ENCODE peak calls at places on chromosome 2, in five cellular contexts. One of them, this sample, is unnamed.

GRCh38 chr2:99772766-99773331 is 283.0 kb upstream of the REV1 start:
- DNase-seq in IMR-90: no peak
- DNase-seq in H1: no peak
- DNase-seq in mesenchymal stem cell: no peak
- DNase-seq in mesendoderm: no peak
- DNase-seq in this sample: no peak

GRCh38 chr2:160784034-160784433 is 290.4 kb upstream of the RBMS1 start:
- DNase-seq in IMR-90: no peak
- DNase-seq in H1: no peak
- DNase-seq in mesenchymal stem cell: no peak
- DNase-seq in mesendoderm: no peak
- DNase-seq in this sample: no peak

GRCh38 chr2:86298411-86299390 is 38.7 kb downstream of the REEP1 start:
- DNase-seq in IMR-90: no peak
- DNase-seq in H1: no peak
- DNase-seq in mesenchymal stem cell: no peak
- DNase-seq in mesendoderm: peak; percentile 52
- DNase-seq in this sample: no peak

GRCh38 chr2:198098918-198099317 is 294.5 kb downstream of the PLCL1 start:
- DNase-seq in IMR-90: peak; percentile 15
- DNase-seq in H1: peak; percentile 15
- DNase-seq in mesenchymal stem cell: no peak
- DNase-seq in mesendoderm: peak; percentile 94
- DNase-seq in this sample: peak; percentile 39

GRCh38 chr2:42371621-42372473 is 10.8 kb upstream of the COX7A2L start:
- DNase-seq in IMR-90: no peak
- DNase-seq in H1: no peak
- DNase-seq in mesenchymal stem cell: no peak
- DNase-seq in mesendoderm: no peak
- DNase-seq in this sample: no peak

GRCh38 chr2:150472122-150472899 is 15.2 kb downstream of the RND3 start:
- DNase-seq in IMR-90: peak; percentile 87
- DNase-seq in H1: no peak
- DNase-seq in mesenchymal stem cell: peak; percentile 92
- DNase-seq in mesendoderm: peak; percentile 33
- DNase-seq in this sample: no peak

GRCh38 chr2:222306393-222307137 is 7.8 kb upstream of the PAX3 start:
- DNase-seq in IMR-90: no peak
- DNase-seq in H1: no peak
- DNase-seq in mesenchymal stem cell: no peak
- DNase-seq in mesendoderm: no peak
- DNase-seq in this sample: peak; percentile 39

GRCh38 chr2:203904022-203904421 is 32.5 kb upstream of the ICOS start:
- DNase-seq in IMR-90: no peak
- DNase-seq in H1: no peak
- DNase-seq in mesenchymal stem cell: no peak
- DNase-seq in mesendoderm: no peak
- DNase-seq in this sample: no peak

GRCh38 chr2:20577495-20578235 is 73.2 kb downstream of the HS1BP3 start:
- DNase-seq in IMR-90: peak; percentile 85
- DNase-seq in H1: no peak
- DNase-seq in mesenchymal stem cell: peak; percentile 65
- DNase-seq in mesendoderm: no peak
- DNase-seq in this sample: no peak
- H3K79me1 ChIP-seq in IMR-90: no peaks in the 10 kb centered on the region
- H3K79me1 ChIP-seq in H1: no peaks in the 10 kb centered on the region
- H3K79me1 ChIP-seq in mesenchymal stem cell: no peaks in the 10 kb centered on the region
- H3K79me1 ChIP-seq in mesendoderm: no peaks in the 10 kb centered on the region
- H3K79me1 ChIP-seq in this sample: no peaks in the 10 kb centered on the region

GRCh38 chr2:8548871-8549221 is 133.0 kb upstream of the ID2 start:
- DNase-seq in IMR-90: no peak
- DNase-seq in H1: no peak
- DNase-seq in mesenchymal stem cell: no peak
- DNase-seq in mesendoderm: no peak
- DNase-seq in this sample: no peak

GRCh38 chr2:8549273-8549922 is 132.5 kb upstream of the ID2 start:
- DNase-seq in IMR-90: no peak
- DNase-seq in H1: no peak
- DNase-seq in mesenchymal stem cell: no peak
- DNase-seq in mesendoderm: no peak
- DNase-seq in this sample: peak; percentile 4

GRCh38 chr2:8546319-8547283 is 135.3 kb upstream of the ID2 start:
- DNase-seq in IMR-90: no peak
- DNase-seq in H1: no peak
- DNase-seq in mesenchymal stem cell: no peak
- DNase-seq in mesendoderm: no peak
- DNase-seq in this sample: peak; percentile 20

GRCh38 chr2:8547284-8548064 is 134.4 kb upstream of the ID2 start:
- DNase-seq in IMR-90: no peak
- DNase-seq in H1: no peak
- DNase-seq in mesenchymal stem cell: no peak
- DNase-seq in mesendoderm: no peak
- DNase-seq in this sample: peak; percentile 16

GRCh38 chr2:8548065-8548870 is 133.6 kb upstream of the ID2 start:
- DNase-seq in IMR-90: no peak
- DNase-seq in H1: no peak
- DNase-seq in mesenchymal stem cell: no peak
- DNase-seq in mesendoderm: no peak
- DNase-seq in this sample: peak; percentile 20
- H3K23ac ChIP-seq in IMR-90: no peak overlapping the region
- H3K23ac ChIP-seq in H1: no peak overlapping the region
- H3K23ac ChIP-seq in mesenchymal stem cell: no peak overlapping the region
- H3K23ac ChIP-seq in mesendoderm: no peak overlapping the region
- H3K23ac ChIP-seq in this sample: no peak overlapping the region

GRCh38 chr2:46173636-46174253 is 123.5 kb upstream of the EPAS1 start:
- DNase-seq in IMR-90: no peak
- DNase-seq in H1: no peak
- DNase-seq in mesenchymal stem cell: no peak
- DNase-seq in mesendoderm: no peak
- DNase-seq in this sample: no peak

GRCh38 chr2:46171441-46171953 is 125.7 kb upstream of the EPAS1 start:
- DNase-seq in IMR-90: peak; percentile 95
- DNase-seq in H1: no peak
- DNase-seq in mesenchymal stem cell: peak; percentile 81
- DNase-seq in mesendoderm: peak; percentile 36
- DNase-seq in this sample: no peak

GRCh38 chr2:46171996-46172546 is 125.1 kb upstream of the EPAS1 start:
- DNase-seq in IMR-90: no peak
- DNase-seq in H1: no peak
- DNase-seq in mesenchymal stem cell: no peak
- DNase-seq in mesendoderm: no peak
- DNase-seq in this sample: no peak

GRCh38 chr2:46174559-46175170 is 122.5 kb upstream of the EPAS1 start:
- DNase-seq in IMR-90: no peak
- DNase-seq in H1: no peak
- DNase-seq in mesenchymal stem cell: no peak
- DNase-seq in mesendoderm: no peak
- DNase-seq in this sample: no peak

GRCh38 chr2:46173030-46173429 is 124.2 kb upstream of the EPAS1 start:
- DNase-seq in IMR-90: no peak
- DNase-seq in H1: no peak
- DNase-seq in mesenchymal stem cell: no peak
- DNase-seq in mesendoderm: no peak
- DNase-seq in this sample: no peak
- H3K79me1 ChIP-seq in IMR-90: peaks cover 34% of the 10 kb centered on the region
- H3K79me1 ChIP-seq in H1: no peaks in the 10 kb centered on the region
- H3K79me1 ChIP-seq in mesenchymal stem cell: no peaks in the 10 kb centered on the region
- H3K79me1 ChIP-seq in mesendoderm: no peaks in the 10 kb centered on the region
- H3K79me1 ChIP-seq in this sample: no peaks in the 10 kb centered on the region

GRCh38 chr2:44361330-44362206 is at the start of the genes CAMKMT and PREPL:
- DNase-seq in IMR-90: peak; percentile 97
- DNase-seq in H1: peak; percentile 93
- DNase-seq in mesenchymal stem cell: peak; percentile 98
- DNase-seq in mesendoderm: peak; percentile 99
- DNase-seq in this sample: peak; percentile 98
- H3K23ac ChIP-seq in IMR-90: peak within 1 kb of the TSS; percentile 100
- H3K23ac ChIP-seq in H1: no peak within 1 kb of the TSS
- H3K23ac ChIP-seq in mesenchymal stem cell: no peak within 1 kb of the TSS
- H3K23ac ChIP-seq in mesendoderm: peak within 1 kb of the TSS; percentile 54
- H3K23ac ChIP-seq in this sample: no peak within 1 kb of the TSS

GRCh38 chr2:172101008-172101706 is 1.5 kb downstream of the DLX2 start:
- DNase-seq in IMR-90: no peak
- DNase-seq in H1: no peak
- DNase-seq in mesenchymal stem cell: no peak
- DNase-seq in mesendoderm: peak; percentile 58
- DNase-seq in this sample: no peak

GRCh38 chr2:172100080-172101007 is 2.4 kb downstream of the DLX2 start:
- DNase-seq in IMR-90: no peak
- DNase-seq in H1: no peak
- DNase-seq in mesenchymal stem cell: no peak
- DNase-seq in mesendoderm: peak; percentile 65
- DNase-seq in this sample: no peak

GRCh38 chr2:172098650-172099471 is 3.8 kb downstream of the DLX2 start:
- DNase-seq in IMR-90: peak; percentile 71
- DNase-seq in H1: no peak
- DNase-seq in mesenchymal stem cell: peak; percentile 79
- DNase-seq in mesendoderm: peak; percentile 85
- DNase-seq in this sample: no peak

GRCh38 chr2:172098287-172098649 is 4.4 kb downstream of the DLX2 start:
- DNase-seq in IMR-90: no peak
- DNase-seq in H1: no peak
- DNase-seq in mesenchymal stem cell: no peak
- DNase-seq in mesendoderm: peak; percentile 47
- DNase-seq in this sample: no peak

DNA sequence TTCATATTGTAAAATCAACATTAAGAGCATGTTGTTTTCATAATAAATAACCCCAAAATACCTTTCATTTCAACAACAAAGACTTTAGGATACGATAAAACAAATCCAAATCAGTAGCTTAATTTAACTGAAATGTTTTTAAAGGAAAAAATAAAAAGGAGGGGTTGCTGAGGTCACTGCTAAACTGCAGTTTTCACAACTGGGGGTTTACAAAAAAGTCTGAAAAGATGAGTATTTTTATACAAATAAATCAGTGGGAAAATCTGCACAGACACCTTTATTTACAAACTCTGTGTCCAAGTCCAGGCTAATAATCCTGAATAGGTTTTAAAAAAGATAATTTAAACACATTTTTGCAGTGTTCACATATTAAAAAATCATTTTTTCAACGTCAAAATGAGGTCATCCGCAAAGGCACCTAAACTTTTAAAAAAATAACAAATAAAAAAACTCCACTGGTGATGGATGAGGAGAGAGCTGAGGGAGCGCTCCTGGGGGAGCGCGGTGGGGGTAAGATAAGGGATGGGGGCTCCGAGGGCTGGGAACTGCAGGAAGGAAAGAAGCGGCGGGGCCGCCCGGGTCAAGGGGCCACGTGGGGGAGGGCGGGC is 3.1 kb downstream of the DLX2 start:
- DNase-seq in IMR-90: no peak
- DNase-seq in H1: no peak
- DNase-seq in mesenchymal stem cell: no peak
- DNase-seq in mesendoderm: no peak
- DNase-seq in this sample: no peak
- H3K79me1 ChIP-seq in IMR-90: no peaks in the 10 kb centered on the region
- H3K79me1 ChIP-seq in H1: no peaks in the 10 kb centered on the region
- H3K79me1 ChIP-seq in mesenchymal stem cell: no peaks in the 10 kb centered on the region
- H3K79me1 ChIP-seq in mesendoderm: no peaks in the 10 kb centered on the region
- H3K79me1 ChIP-seq in this sample: no peaks in the 10 kb centered on the region

DNA sequence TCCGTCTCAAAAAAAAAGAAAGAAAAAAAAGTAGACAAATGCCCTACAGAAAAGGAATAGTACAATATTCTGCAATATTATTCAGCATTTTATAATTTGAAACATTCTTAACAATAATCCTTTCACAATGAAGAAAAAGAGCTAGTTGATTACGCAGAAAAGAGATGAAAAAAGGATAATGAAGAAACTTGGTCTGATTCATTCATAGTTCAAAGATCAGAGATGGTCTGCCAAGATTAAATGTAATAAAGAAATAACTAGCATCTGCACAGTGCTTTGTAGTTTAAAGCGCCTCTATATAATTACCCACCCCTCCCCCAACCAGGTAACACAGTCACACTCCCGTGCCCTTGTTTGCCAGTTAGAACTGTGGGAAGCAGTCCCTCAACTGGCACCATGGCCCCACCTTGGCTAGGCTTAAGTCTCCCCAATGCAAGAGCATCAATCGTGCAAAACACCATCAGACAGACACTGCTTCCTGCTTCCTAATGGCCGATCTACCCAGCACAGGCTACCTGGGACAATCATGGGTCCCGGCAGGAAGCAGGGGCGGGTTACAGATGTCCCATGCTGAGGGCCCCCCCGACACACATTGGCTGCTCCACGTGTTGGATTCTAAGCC is 11.6 kb downstream of the ADCY3 start:
- DNase-seq in IMR-90: no peak
- DNase-seq in H1: no peak
- DNase-seq in mesenchymal stem cell: no peak
- DNase-seq in mesendoderm: no peak
- DNase-seq in this sample: no peak
- H3K23ac ChIP-seq in IMR-90: no peak overlapping the region
- H3K23ac ChIP-seq in H1: no peak overlapping the region
- H3K23ac ChIP-seq in mesenchymal stem cell: no peak overlapping the region
- H3K23ac ChIP-seq in mesendoderm: no peak overlapping the region
- H3K23ac ChIP-seq in this sample: no peak overlapping the region